ENCODE peak calls at places on chromosomes 12 and 14, in four cellular contexts. R, B, F and G are unnamed samples.

GRCh38 chr14:56224691-56225681 is 106.8 kb downstream of the PELI2 start:
- DNase-seq in R (no peak), B (no peak), F (no peak), G (peak)

GRCh38 chr12:27592548-27592947 is 68.5 kb downstream of the PPFIBP1 start:
- DNase-seq in R (no peak), B (no peak), F (no peak), G (no peak)

GRCh38 chr12:10205251-10205807 is 7.3 kb upstream of the GABARAPL1 start:
- DNase-seq in R (no peak), B (peak), F (no peak), G (no peak)

GRCh38 chr14:100901391-100902183 is 1.9 kb downstream of the RTL1 start:
- DNase-seq in R (no peak), B (no peak), F (no peak), G (no peak)

GRCh38 chr14:90645842-90646443 is 170.3 kb downstream of the TTC7B start:
- DNase-seq in R (no peak), B (peak), F (no peak), G (peak)

GRCh38 chr12:5083955-5084849 is 40.5 kb downstream of the KCNA5 start:
- DNase-seq in R (peak), B (peak), F (no peak), G (peak)

GRCh38 chr14:90518941-90519256 is 122.1 kb downstream of the CALM1 start:
- DNase-seq in R (peak), B (peak), F (peak), G (peak)

GRCh38 chr12:116490481-116490880 is 68.7 kb upstream of the MAP1LC3B2 start:
- DNase-seq in R (no peak), B (peak), F (no peak), G (no peak)

GRCh38 chr12:15842106-15842505 is 40.1 kb upstream of the STRAP start:
- DNase-seq in R (no peak), B (peak), F (no peak), G (no peak)

GRCh38 chr12:27525373-27525772 is 1.4 kb downstream of the PPFIBP1 start:
- DNase-seq in R (peak), B (peak), F (no peak), G (no peak)

GRCh38 chr12:124094733-124095132 is 121.7 kb downstream of the ZNF664 start:
- DNase-seq in R (no peak), B (no peak), F (no peak), G (peak)

GRCh38 chr14:67387195-67387594 is 24.8 kb downstream of the PLEK2 start:
- DNase-seq in R (no peak), B (peak), F (no peak), G (no peak)